ENCODE peak calls at places on chromosomes 2 and 18, in four cellular contexts. One of them, this sample, is unnamed.
A peak's percentile ranks its signal among the peaks of the same experiment; 100 is the strongest.

GRCh38 chr18:79008356-79008940 is 28.8 kb downstream of the SALL3 start:
- DNase-seq in left lung: no peak
- DNase-seq in endothelial cell: no peak
- DNase-seq in tibial nerve: no peak
- DNase-seq in this sample: no peak

GRCh38 chr2:150495993-150496627 is 8.6 kb upstream of the RND3 start:
- DNase-seq in left lung: no peak
- DNase-seq in endothelial cell: no peak
- DNase-seq in tibial nerve: no peak
- DNase-seq in this sample: no peak

GRCh38 chr2:11420671-11421070 is 45.3 kb downstream of the E2F6 start:
- DNase-seq in left lung: no peak
- DNase-seq in endothelial cell: no peak
- DNase-seq in tibial nerve: no peak
- DNase-seq in this sample: no peak

GRCh38 chr18:49447810-49448745 is 12.4 kb downstream of the DYM start:
- DNase-seq in left lung: no peak
- DNase-seq in endothelial cell: peak; percentile 55
- DNase-seq in tibial nerve: no peak
- DNase-seq in this sample: no peak

GRCh38 chr18:73164430-73164829 is 296.6 kb upstream of the NETO1 start:
- DNase-seq in left lung: no peak
- DNase-seq in endothelial cell: no peak
- DNase-seq in tibial nerve: no peak
- DNase-seq in this sample: no peak

GRCh38 chr2:63983986-63984605 is 35.1 kb downstream of the VPS54 start:
- DNase-seq in left lung: no peak
- DNase-seq in endothelial cell: no peak
- DNase-seq in tibial nerve: no peak
- DNase-seq in this sample: no peak

GRCh38 chr2:30653847-30654246 is 153.4 kb downstream of the CAPN13 start:
- DNase-seq in left lung: no peak
- DNase-seq in endothelial cell: no peak
- DNase-seq in tibial nerve: no peak
- DNase-seq in this sample: no peak

GRCh38 chr18:8747440-8747937 is 42.1 kb downstream of the MTCL1 start:
- DNase-seq in left lung: peak; percentile 39
- DNase-seq in endothelial cell: no peak
- DNase-seq in tibial nerve: no peak
- DNase-seq in this sample: no peak

GRCh38 chr18:32773187-32773712 is 427 bp upstream of the KLHL14 start:
- DNase-seq in left lung: no peak
- DNase-seq in endothelial cell: no peak
- DNase-seq in tibial nerve: no peak
- DNase-seq in this sample: no peak

GRCh38 chr2:190303642-190304041 is 16.0 kb downstream of the HIBCH start:
- DNase-seq in left lung: no peak
- DNase-seq in endothelial cell: no peak
- DNase-seq in tibial nerve: no peak
- DNase-seq in this sample: no peak

GRCh38 chr2:46336560-46336959 is 39.4 kb downstream of the EPAS1 start:
- DNase-seq in left lung: no peak
- DNase-seq in endothelial cell: no peak
- DNase-seq in tibial nerve: no peak
- DNase-seq in this sample: no peak

GRCh38 chr2:42999856-43000241 is 207.5 kb upstream of the HAAO start:
- DNase-seq in left lung: no peak
- DNase-seq in endothelial cell: no peak
- DNase-seq in tibial nerve: no peak
- DNase-seq in this sample: no peak

GRCh38 chr2:108936076-108936867 is 52.7 kb downstream of the EDAR start:
- DNase-seq in left lung: no peak
- DNase-seq in endothelial cell: no peak
- DNase-seq in tibial nerve: no peak
- DNase-seq in this sample: no peak

GRCh38 chr2:184611221-184612085 is 13.1 kb downstream of the ZNF804A start:
- DNase-seq in left lung: no peak
- DNase-seq in endothelial cell: no peak
- DNase-seq in tibial nerve: no peak
- DNase-seq in this sample: no peak

GRCh38 chr2:239734436-239735005 is 290.6 kb downstream of the NDUFA10 start:
- DNase-seq in left lung: no peak
- DNase-seq in endothelial cell: no peak
- DNase-seq in tibial nerve: no peak
- DNase-seq in this sample: no peak

GRCh38 chr2:152336103-152336853 is 1.3 kb downstream of the FMNL2 start:
- DNase-seq in left lung: peak; percentile 86
- DNase-seq in endothelial cell: peak; percentile 55
- DNase-seq in tibial nerve: peak; percentile 67
- DNase-seq in this sample: no peak

GRCh38 chr2:201781583-201782051 is 884 bp upstream of the ALS2 start:
- DNase-seq in left lung: no peak
- DNase-seq in endothelial cell: no peak
- DNase-seq in tibial nerve: no peak
- DNase-seq in this sample: no peak

GRCh38 chr2:219277703-219278654 is 1.2 kb upstream of the DNAJB2 start:
- DNase-seq in left lung: peak; percentile 93
- DNase-seq in endothelial cell: peak; percentile 79
- DNase-seq in tibial nerve: peak; percentile 81
- DNase-seq in this sample: peak; percentile 76

GRCh38 chr2:28286678-28287077 is 106.0 kb upstream of the FOSL2 start:
- DNase-seq in left lung: no peak
- DNase-seq in endothelial cell: no peak
- DNase-seq in tibial nerve: no peak
- DNase-seq in this sample: no peak

GRCh38 chr2:72293620-72294019 is 146.0 kb upstream of the CYP26B1 start:
- DNase-seq in left lung: no peak
- DNase-seq in endothelial cell: no peak
- DNase-seq in tibial nerve: no peak
- DNase-seq in this sample: no peak

GRCh38 chr2:7089284-7089683 is 172.1 kb downstream of the RNF144A start:
- DNase-seq in left lung: no peak
- DNase-seq in endothelial cell: no peak
- DNase-seq in tibial nerve: no peak
- DNase-seq in this sample: no peak

GRCh38 chr2:7084601-7085000 is 167.4 kb downstream of the RNF144A start:
- DNase-seq in left lung: no peak
- DNase-seq in endothelial cell: no peak
- DNase-seq in tibial nerve: no peak
- DNase-seq in this sample: no peak

GRCh38 chr2:7083580-7084509 is 166.6 kb downstream of the RNF144A start:
- DNase-seq in left lung: no peak
- DNase-seq in endothelial cell: peak; percentile 49
- DNase-seq in tibial nerve: no peak
- DNase-seq in this sample: no peak
- TF ChIP-seq CTCF in left lung: no peak
- TF ChIP-seq CTCF in endothelial cell: peak; percentile 80
- TF ChIP-seq CTCF in tibial nerve: peak; percentile 12
- TF ChIP-seq CTCF in this sample: no peak

GRCh38 chr2:102460467-102460866 is 12.6 kb upstream of the SLC9A4 start:
- DNase-seq in left lung: no peak
- DNase-seq in endothelial cell: no peak
- DNase-seq in tibial nerve: no peak
- DNase-seq in this sample: no peak
- TF ChIP-seq CTCF in left lung: no peak
- TF ChIP-seq CTCF in endothelial cell: no peak
- TF ChIP-seq CTCF in tibial nerve: no peak
- TF ChIP-seq CTCF in this sample: no peak

GRCh38 chr2:173955004-173955403 is 10.2 kb downstream of the SP3 start:
- DNase-seq in left lung: no peak
- DNase-seq in endothelial cell: no peak
- DNase-seq in tibial nerve: no peak
- DNase-seq in this sample: no peak
- TF ChIP-seq CTCF in left lung: no peak
- TF ChIP-seq CTCF in endothelial cell: no peak
- TF ChIP-seq CTCF in tibial nerve: no peak
- TF ChIP-seq CTCF in this sample: no peak

DNA sequence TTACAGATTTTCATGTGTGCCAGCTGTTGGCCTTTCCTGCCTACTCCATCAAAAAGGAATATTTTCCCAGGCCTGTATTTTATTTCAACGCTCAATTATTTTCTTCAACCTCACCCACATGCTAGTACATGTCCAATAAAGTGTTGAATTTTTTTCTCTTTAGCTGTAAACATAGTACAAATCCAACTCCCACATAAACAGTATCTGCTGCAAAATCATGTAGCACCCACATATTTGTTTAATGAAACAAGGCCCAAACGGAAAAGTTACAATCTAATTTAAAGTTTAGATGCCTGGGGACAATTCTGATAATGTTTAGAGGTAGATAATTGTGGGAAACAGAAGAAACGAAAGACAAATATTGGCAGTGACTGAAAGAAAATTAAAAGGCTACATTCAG is 275.4 kb upstream of the ACVR2A start:
- DNase-seq in left lung: no peak
- DNase-seq in endothelial cell: no peak
- DNase-seq in tibial nerve: no peak
- DNase-seq in this sample: no peak
- TF ChIP-seq CTCF in left lung: no peak
- TF ChIP-seq CTCF in endothelial cell: no peak
- TF ChIP-seq CTCF in tibial nerve: no peak
- TF ChIP-seq CTCF in this sample: no peak

GRCh38 chr2:31694444-31694843 is 113.7 kb upstream of the SRD5A2 start:
- DNase-seq in left lung: no peak
- DNase-seq in endothelial cell: no peak
- DNase-seq in tibial nerve: no peak
- DNase-seq in this sample: no peak
- TF ChIP-seq CTCF in left lung: no peak
- TF ChIP-seq CTCF in endothelial cell: no peak
- TF ChIP-seq CTCF in tibial nerve: no peak
- TF ChIP-seq CTCF in this sample: no peak

GRCh38 chr18:57644540-57644939 is 22.9 kb upstream of the NARS1 start:
- DNase-seq in left lung: no peak
- DNase-seq in endothelial cell: no peak
- DNase-seq in tibial nerve: no peak
- DNase-seq in this sample: no peak
- TF ChIP-seq CTCF in left lung: no peak
- TF ChIP-seq CTCF in endothelial cell: no peak
- TF ChIP-seq CTCF in tibial nerve: no peak
- TF ChIP-seq CTCF in this sample: no peak

DNA sequence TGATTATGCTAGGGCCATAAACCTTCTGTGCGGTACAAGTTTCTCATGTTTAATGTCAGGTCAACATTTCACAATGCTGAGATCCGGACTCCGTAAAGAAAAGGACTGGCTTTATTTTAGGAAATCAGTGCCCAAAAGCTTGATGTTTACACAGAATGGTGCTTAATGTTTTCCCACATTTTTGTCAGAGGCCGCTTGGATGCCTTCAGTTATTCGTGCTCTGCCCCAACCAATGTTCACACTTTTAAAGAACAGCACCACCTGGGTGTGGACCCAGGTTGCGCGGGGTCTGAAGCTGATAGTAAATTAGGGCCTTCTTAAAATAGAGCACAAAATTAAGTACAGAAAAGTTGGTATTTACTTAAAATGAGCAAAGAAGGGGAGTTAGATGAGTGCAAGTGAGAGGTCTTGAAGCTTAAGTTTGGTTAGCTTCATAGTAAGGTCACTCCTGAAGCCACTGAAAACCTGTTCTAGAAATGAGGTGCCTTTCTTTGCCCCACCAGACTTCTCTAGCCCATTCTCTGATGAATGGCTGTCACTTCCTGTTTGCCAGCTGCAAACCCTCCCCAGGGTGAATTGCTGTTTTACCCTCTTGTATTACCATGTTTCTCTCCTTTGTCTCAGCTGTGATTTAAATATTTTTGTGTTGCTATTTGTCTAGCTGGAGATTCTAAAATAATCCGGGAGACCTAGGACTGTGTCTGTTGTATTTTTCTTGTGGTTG is 20.5 kb downstream of the SLC3A1 start:
- DNase-seq in left lung: no peak
- DNase-seq in endothelial cell: no peak
- DNase-seq in tibial nerve: no peak
- DNase-seq in this sample: no peak
- TF ChIP-seq CTCF in left lung: no peak
- TF ChIP-seq CTCF in endothelial cell: peak; percentile 44
- TF ChIP-seq CTCF in tibial nerve: no peak
- TF ChIP-seq CTCF in this sample: no peak

GRCh38 chr2:16615687-16616615 is 49.7 kb downstream of the CYRIA start:
- DNase-seq in left lung: no peak
- DNase-seq in endothelial cell: no peak
- DNase-seq in tibial nerve: no peak
- DNase-seq in this sample: no peak
- TF ChIP-seq CTCF in left lung: no peak
- TF ChIP-seq CTCF in endothelial cell: no peak
- TF ChIP-seq CTCF in tibial nerve: no peak
- TF ChIP-seq CTCF in this sample: no peak

This sample was measured in natural killer cell.